ENCODE peak calls at places on chromosomes 13 and 19, in four cellular contexts. X is body of pancreas, V is PC-3, O is HFF-Myc. C is an unnamed sample.

GRCh38 chr13:73064991-73065390 is 6.2 kb downstream of the KLF5 start:
- DNase-seq in X (no peak), V (no peak), O (no peak), C (no peak)

GRCh38 chr13:41060723-41061074 is 610 bp upstream of the WBP4 start:
- DNase-seq in X (peak), V (peak), O (no peak), C (peak)

GRCh38 chr19:41175825-41176734 is 16.9 kb upstream of the CYP2S1 start:
- DNase-seq in X (peak), V (peak), O (peak), C (no peak)

GRCh38 chr19:45126654-45127053 is 33.7 kb downstream of the PPP1R37 start:
- DNase-seq in X (no peak), V (no peak), O (no peak), C (no peak)

GRCh38 chr19:47419789-47420188 is 462 bp upstream of the MEIS3 start:
- DNase-seq in X (no peak), V (no peak), O (no peak), C (no peak)

GRCh38 chr19:39277598-39277997 is 9.4 kb downstream of the IFNL2 start:
- DNase-seq in X (no peak), V (no peak), O (no peak), C (no peak)

GRCh38 chr19:33801411-33801810 is 4.7 kb downstream of the KCTD15 start:
- DNase-seq in X (no peak), V (no peak), O (no peak), C (no peak)

GRCh38 chr13:100235311-100235901 is 146.5 kb downstream of the PCCA start:
- DNase-seq in X (peak), V (peak), O (peak), C (peak)

GRCh38 chr19:11617207-11618062 is 20.2 kb downstream of the ZNF627 start:
- DNase-seq in X (no peak), V (no peak), O (no peak), C (no peak)

GRCh38 chr19:40982594-40983101 is 8.4 kb upstream of the CYP2B6 start:
- DNase-seq in X (no peak), V (peak), O (no peak), C (no peak)

GRCh38 chr13:73417012-73417615 is 358.3 kb downstream of the KLF5 start:
- DNase-seq in X (peak), V (peak), O (no peak), C (no peak)

GRCh38 chr19:55546822-55547614 is 1.7 kb upstream of the SBK3 start:
- DNase-seq in X (peak), V (peak), O (no peak), C (no peak)
- H3K4me3 ChIP-seq in X (no peak), V (peak), O (no peak), C (no peak)

DNA sequence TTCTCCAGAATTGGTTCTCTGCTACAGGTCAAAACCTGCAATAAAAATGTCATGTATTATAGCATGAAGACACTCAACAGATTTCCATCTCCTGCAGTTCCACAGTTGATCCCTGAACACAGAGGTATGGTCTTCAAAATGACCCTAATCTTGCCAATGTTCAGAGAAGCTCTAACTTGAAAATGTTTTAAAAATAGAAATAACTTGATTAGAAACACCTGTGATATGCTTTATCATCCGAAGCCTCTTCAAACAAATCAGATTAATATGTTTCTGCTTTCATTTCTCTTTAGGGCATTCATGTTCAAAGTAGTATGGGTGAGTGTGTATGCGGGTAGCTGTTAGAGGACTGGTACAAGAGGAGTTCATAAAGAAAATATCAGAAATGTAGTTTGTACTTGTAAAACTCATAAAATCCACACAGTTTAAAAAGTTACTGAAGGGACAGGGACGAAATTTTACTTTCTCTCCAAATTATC is 60.4 kb downstream of the KCNRG start:
- DNase-seq in X (no peak), V (no peak), O (no peak), C (no peak)
- H3K4me3 ChIP-seq in X (no peak), V (no peak), O (no peak), C (peak)

GRCh38 chr19:1063909-1064660 is 2.9 kb upstream of the ARHGAP45 start:
- DNase-seq in X (no peak), V (peak), O (no peak), C (no peak)
- H3K4me3 ChIP-seq in X (no peak), V (no peak), O (no peak), C (no peak)

GRCh38 chr13:28819748-28820098 is 416 bp upstream of the MTUS2 start:
- DNase-seq in X (peak), V (peak), O (no peak), C (no peak)

GRCh38 chr13:28822161-28822560 is 2.0 kb downstream of the MTUS2 start:
- DNase-seq in X (no peak), V (no peak), O (no peak), C (no peak)

GRCh38 chr13:28819046-28819747 is 942 bp upstream of the MTUS2 start:
- DNase-seq in X (no peak), V (peak), O (no peak), C (no peak)

GRCh38 chr13:28822801-28823200 is 2.7 kb downstream of the MTUS2 start:
- DNase-seq in X (no peak), V (no peak), O (no peak), C (no peak)

GRCh38 chr13:28820099-28821051 is at the start of gene MTUS2:
- DNase-seq in X (peak), V (no peak), O (no peak), C (no peak)
- H3K4me3 ChIP-seq in X (no peak), V (peak), O (peak), C (peak)

GRCh38 chr19:4140237-4140711 is 13.2 kb upstream of the CREB3L3 start:
- DNase-seq in X (peak), V (peak), O (no peak), C (no peak)
- H3K4me3 ChIP-seq in X (no peak), V (peak), O (no peak), C (no peak)

C was measured in GM12864.